ENCODE peak calls at places on chromosomes 11 and 22, in four cellular contexts. I, M, B and P are unnamed samples.

GRCh38 chr11:56396047-56396446 is 16.4 kb upstream of the OR5AL1 start:
- DNase-seq in I (no peak), M (no peak), B (no peak), P (no peak)

GRCh38 chr11:79040348-79040747 is 400.5 kb downstream of the TENM4 start:
- DNase-seq in I (peak), M (no peak), B (peak), P (no peak)

GRCh38 chr11:1203505-1204271 is 19.2 kb upstream of the MUC5B start:
- DNase-seq in I (peak), M (peak), B (no peak), P (no peak)

GRCh38 chr11:77113382-77114088 is 10.9 kb downstream of the OMP start:
- DNase-seq in I (peak), M (no peak), B (no peak), P (peak)

GRCh38 chr11:34748036-34748435 is 127.1 kb downstream of the EHF start:
- DNase-seq in I (no peak), M (no peak), B (no peak), P (no peak)

GRCh38 chr22:34696557-34696956 is 369.4 kb upstream of the ISX start:
- DNase-seq in I (no peak), M (no peak), B (no peak), P (no peak)

GRCh38 chr22:37196539-37197450 is 8.7 kb upstream of the C1QTNF6 start:
- DNase-seq in I (peak), M (no peak), B (peak), P (peak)

GRCh38 chr11:87926250-87926970 is 248.8 kb downstream of the RAB38 start:
- DNase-seq in I (peak), M (no peak), B (peak), P (peak)

GRCh38 chr11:64056213-64056785 is 20.6 kb downstream of the FLRT1 start:
- DNase-seq in I (no peak), M (no peak), B (no peak), P (no peak)

GRCh38 chr22:44003776-44004460 is 20.2 kb upstream of the PARVB start:
- DNase-seq in I (no peak), M (no peak), B (no peak), P (no peak)

GRCh38 chr11:115238802-115239201 is 265.4 kb downstream of the CADM1 start:
- DNase-seq in I (no peak), M (no peak), B (no peak), P (no peak)
- TF ChIP-seq CTCF in I (no peak), M (peak), B (no peak), P (no peak)

GRCh38 chr22:48572951-48573350 is 1254.7 kb downstream of the BRD1 start:
- DNase-seq in I (no peak), M (no peak), B (no peak), P (no peak)

GRCh38 chr22:48568736-48569330 is 1258.8 kb downstream of the BRD1 start:
- DNase-seq in I (no peak), M (no peak), B (no peak), P (no peak)

GRCh38 chr22:48573766-48574165 is 1253.9 kb downstream of the BRD1 start:
- DNase-seq in I (no peak), M (no peak), B (no peak), P (no peak)

GRCh38 chr22:48569476-48570233 is 1258.0 kb downstream of the BRD1 start:
- DNase-seq in I (no peak), M (no peak), B (no peak), P (no peak)

DNA sequence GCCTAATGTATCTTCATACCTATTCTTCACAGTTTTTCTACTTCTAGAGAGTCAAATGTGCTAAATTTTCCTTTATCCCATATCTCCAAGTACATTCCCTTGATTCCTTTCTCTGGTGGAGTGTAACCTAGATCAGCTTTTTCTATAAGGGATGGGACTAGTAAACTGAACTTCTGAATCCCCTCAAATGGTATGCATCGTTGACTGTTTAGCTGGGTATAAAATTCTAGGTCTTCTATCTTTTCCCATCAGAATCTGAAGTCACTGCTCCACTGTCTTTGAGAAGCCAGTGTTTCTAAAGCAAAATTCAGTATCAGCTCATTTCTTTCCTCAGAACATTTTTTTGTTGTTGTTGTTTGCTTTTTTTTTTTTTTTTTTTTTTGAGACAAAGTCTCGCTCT is 1256.8 kb downstream of the BRD1 start:
- DNase-seq in I (no peak), M (no peak), B (no peak), P (no peak)
- H3K4me3 ChIP-seq in I (no peak), M (no peak), B (no peak), P (no peak)

GRCh38 chr11:118485273-118485672 is 42.0 kb upstream of the TTC36 start:
- DNase-seq in I (peak), M (no peak), B (no peak), P (no peak)
- TF ChIP-seq CTCF in I (peak), M (no peak), B (peak), P (peak)

DNA sequence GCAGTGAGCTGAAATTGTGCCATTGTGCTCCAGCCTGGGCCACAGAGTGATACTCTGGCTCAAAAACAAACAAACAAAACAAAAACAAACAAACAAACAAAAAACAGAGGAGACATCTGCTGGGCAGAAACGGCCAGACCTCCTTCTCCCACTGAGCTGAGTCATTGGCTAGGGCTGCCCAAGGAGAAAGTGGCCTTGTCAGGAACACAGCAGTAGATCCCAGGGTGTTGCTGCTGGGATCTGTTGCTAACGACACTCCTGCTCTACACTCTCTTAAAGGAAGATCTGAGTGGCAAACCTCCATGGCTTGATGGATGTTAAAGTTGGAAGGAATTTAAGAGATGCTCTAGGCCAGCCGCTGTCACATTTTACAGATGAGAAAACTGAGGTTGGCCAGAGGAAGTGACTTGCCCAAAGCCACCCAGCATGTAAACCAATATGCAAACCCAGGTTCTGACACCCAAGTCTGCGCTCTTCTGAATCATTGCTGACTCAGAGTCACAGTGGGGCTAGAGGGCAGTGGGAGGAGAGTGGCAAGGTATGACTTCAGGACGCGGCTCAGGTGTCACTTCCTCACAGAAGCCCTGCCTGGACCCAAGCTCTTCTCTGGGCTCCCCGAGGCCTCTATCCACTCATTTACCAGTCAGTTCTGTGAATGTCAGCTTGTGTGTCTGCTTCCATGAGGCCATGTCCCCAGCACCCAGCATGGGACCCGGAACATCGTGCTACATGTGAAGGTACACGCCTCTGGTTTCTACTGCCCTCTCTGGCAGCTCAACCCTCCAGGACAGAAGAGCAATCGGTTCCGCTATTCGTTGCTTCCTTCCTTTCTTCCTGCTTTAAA is 11.3 kb upstream of the GDPD5 start:
- DNase-seq in I (peak), M (peak), B (no peak), P (no peak)
- H3K4me3 ChIP-seq in I (no peak), M (peak), B (no peak), P (no peak)

DNA sequence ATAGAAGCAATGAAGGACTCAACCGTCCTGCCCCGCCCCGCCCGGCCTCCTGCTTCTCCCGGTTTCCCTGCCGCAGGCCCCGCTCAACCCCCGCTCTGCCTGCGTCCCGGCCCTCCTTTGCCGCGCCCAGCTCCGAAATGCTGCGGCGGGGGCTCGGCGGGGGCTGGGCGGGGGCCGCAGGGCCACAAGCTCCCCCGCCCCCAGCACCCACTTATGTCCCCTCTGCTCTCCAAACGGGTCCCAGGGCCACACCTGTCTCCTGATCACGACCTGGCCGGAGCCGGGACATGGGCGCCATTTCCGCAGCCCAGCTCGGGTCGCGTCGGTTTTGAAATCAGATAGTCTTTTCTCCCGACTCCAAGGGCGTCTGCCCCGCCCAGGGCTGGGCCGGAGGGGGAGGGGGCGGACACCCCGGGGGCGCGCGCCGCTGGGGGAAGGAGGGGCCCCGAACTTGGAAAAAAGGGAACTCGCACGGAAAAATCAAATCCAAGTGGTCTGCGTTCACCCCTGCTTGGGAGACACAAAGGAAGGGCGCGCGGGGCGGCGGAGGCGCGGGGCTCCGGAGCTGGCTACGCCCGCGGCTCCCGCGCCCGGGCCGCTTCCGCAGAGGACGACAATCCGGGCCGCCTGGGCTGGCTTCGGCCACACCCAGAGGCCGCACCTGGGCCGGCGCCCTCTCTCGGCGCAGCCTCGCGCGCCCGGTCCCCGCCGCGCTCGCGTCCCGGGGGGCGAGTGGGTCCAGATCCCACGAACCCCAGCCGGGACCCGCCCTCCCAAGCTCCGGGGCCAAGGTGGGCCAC is 70.5 kb upstream of the EP300 start:
- DNase-seq in I (peak), M (peak), B (peak), P (no peak)
- TF ChIP-seq CTCF in I (peak), M (no peak), B (no peak), P (no peak)

DNA sequence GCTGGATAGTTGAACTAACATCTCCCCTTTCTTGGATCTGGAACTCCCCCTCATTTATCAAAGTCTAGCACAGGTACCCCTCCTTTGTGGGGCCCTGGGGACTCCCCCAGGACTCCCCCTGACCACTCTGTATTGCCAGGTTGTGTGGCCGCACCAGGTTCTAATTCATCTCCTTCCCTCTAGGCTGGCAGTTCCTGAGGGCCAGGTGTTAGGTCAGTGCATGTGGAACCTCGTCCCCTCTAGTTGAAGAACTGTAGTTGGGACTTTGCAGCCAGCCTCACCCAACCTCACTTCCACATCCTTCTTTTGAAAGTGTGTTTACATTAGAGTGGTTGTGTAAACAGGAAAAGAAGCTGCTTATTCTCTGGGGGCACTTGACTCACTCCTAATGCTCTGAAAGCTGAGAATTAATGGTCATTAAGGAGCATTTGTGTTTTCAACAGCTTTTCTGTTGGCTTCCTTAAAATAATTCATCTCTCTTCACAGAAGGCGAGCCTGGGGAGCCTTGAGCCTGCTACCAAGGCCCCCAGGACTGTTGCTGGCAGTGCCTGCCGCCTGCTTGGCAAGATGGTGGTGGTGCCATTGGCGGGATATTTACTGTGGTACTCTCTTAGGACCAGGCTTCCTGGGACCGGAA is 11.8 kb downstream of the UPB1 start:
- DNase-seq in I (peak), M (no peak), B (no peak), P (no peak)
- H3K4me3 ChIP-seq in I (no peak), M (no peak), B (no peak), P (no peak)